ENCODE peak calls at places on chromosomes 16 and 17, in seven cellular contexts. S is naive B cell, M is ovary, C is astrocyte of the spinal cord, R is SW 1271, T is non-pigmented ciliary epithelial cell, U is putamen. O is an unnamed sample.

GRCh38 chr16:23359092-23359760 is 57.1 kb downstream of the SCNN1B start:
- DNase-seq in U (no peak), M (no peak), R (no peak), C (no peak), S (no peak), T (no peak), O (no peak)

GRCh38 chr17:81955058-81955681 is 5.8 kb downstream of the NOTUM start:
- DNase-seq in T (no peak), C (no peak), R (no peak), U (no peak), M (no peak), S (no peak), O (no peak)

GRCh38 chr16:68954871-68955635 is 111.7 kb downstream of the TANGO6 start:
- DNase-seq in S (no peak), U (no peak), R (no peak), C (no peak), T (no peak), M (no peak), O (no peak)

GRCh38 chr17:62753562-62753961 is 54.6 kb downstream of the MARCHF10 start:
- DNase-seq in U (no peak), C (no peak), S (no peak), T (no peak), R (no peak), M (no peak), O (no peak)

GRCh38 chr17:47791025-47791424 is 30.6 kb downstream of the OSBPL7 start:
- DNase-seq in C (no peak), U (no peak), R (no peak), S (no peak), T (no peak), M (no peak), O (no peak)

GRCh38 chr17:78325076-78325712 is 34.7 kb downstream of the SOCS3 start:
- DNase-seq in C (peak), U (no peak), M (no peak), R (no peak), S (no peak), T (no peak), O (no peak)

GRCh38 chr17:79915850-79916430 is 76.7 kb upstream of the CBX4 start:
- DNase-seq in R (peak), M (no peak), S (peak), U (no peak), C (no peak), T (no peak), O (no peak)

GRCh38 chr17:35809855-35810461 is 674 bp downstream of the TAF15 start:
- DNase-seq in C (no peak), M (no peak), T (no peak), U (peak), S (no peak), R (no peak), O (peak)